ENCODE peak calls at places on chromosome 1, in eight cellular contexts. Q is GM12865, M is bronchial epithelial cell, F is psoas muscle, L is left ventricle myocardium inferior, P is body of pancreas, K is transverse colon, R is lower lobe of right lung. O is an unnamed sample.

GRCh38 chr1:68220420-68220819 is 11.9 kb downstream of the WLS start:
- DNase-seq in M (no peak), L (no peak), F (no peak), P (no peak), R (no peak), K (no peak), Q (no peak), O (no peak)

GRCh38 chr1:114025609-114026401 is 46.5 kb downstream of the OLFML3 start:
- DNase-seq in R (no peak), L (no peak), F (no peak), K (no peak), P (no peak), Q (no peak), M (no peak), O (no peak)

GRCh38 chr1:24949331-24949881 is 19.3 kb upstream of the RUNX3 start:
- DNase-seq in K (no peak), R (no peak), P (no peak), L (no peak), M (peak), Q (peak), F (no peak), O (peak)

GRCh38 chr1:209456878-209457277 is 126.6 kb upstream of the CAMK1G start:
- DNase-seq in Q (no peak), K (no peak), R (no peak), L (no peak), F (no peak), M (peak), P (no peak), O (no peak)

GRCh38 chr1:109777980-109778625 is 14.4 kb upstream of the EPS8L3 start:
- DNase-seq in Q (no peak), R (peak), F (no peak), M (no peak), P (peak), K (peak), L (peak), O (no peak)

GRCh38 chr1:108896160-108897150 is 19.7 kb downstream of the GPSM2 start:
- DNase-seq in R (no peak), F (peak), L (no peak), K (no peak), M (no peak), Q (no peak), P (no peak), O (peak)

GRCh38 chr1:198492872-198493271 is 47.6 kb downstream of the ATP6V1G3 start:
- DNase-seq in K (no peak), Q (no peak), M (peak), R (no peak), L (no peak), P (no peak), F (no peak), O (peak)

GRCh38 chr1:50829010-50829958 is 130.8 kb downstream of the FAF1 start:
- DNase-seq in F (no peak), K (no peak), L (no peak), R (no peak), P (no peak), M (no peak), Q (no peak), O (peak)

GRCh38 chr1:225361176-225361575 is 66.7 kb downstream of the LBR start:
- DNase-seq in R (no peak), L (no peak), Q (no peak), F (no peak), P (no peak), M (no peak), K (no peak), O (no peak)

GRCh38 chr1:201264072-201264471 is 19.2 kb upstream of the PKP1 start:
- DNase-seq in M (no peak), F (no peak), Q (no peak), P (no peak), L (no peak), K (no peak), R (no peak), O (no peak)

DNA sequence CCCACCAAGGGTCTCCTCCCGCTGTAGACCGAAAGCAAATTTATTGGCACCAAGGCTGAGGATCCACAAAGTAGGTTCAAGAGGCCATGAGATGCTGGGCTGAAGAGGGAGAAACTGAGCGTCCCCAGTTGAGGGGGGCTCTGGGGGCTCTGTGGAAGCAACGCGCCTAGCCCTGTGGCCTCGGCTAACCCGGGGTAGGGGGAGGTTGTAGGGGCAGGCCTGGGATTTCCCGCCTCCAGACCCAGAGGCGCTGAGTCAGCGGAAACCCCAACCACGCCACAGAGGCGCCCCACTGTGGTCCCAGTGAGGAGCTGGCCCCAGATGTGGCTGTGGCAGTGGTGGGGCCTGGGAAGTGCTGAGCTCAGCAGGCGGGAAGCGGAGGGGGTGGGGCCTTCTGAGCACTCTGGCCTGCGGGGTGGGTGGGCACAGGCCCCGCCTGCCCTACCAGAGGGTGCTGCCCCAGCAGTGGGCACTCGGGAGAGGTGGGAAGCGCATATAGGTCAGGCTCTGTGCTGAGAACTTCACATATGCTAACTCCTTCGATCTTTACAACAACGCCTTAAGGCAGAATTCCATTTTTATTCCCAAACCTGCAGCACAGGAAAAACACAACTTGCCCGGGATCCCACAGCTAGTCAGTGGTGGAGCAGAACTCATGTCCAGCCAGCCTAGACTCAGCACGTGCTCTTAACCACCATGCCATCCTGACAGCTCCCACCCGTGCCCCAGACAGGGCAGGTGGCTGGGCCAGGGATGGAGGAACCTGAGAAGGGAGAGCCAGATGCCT is 1.5 kb upstream of the COL16A1 start:
- DNase-seq in Q (peak), R (no peak), K (peak), M (peak), F (peak), P (peak), L (peak), O (peak)
- H3K4me3 ChIP-seq in Q (no peak), R (peak), K (no peak), M (peak), F (peak), P (no peak), L (peak), O (peak)

GRCh38 chr1:39828734-39829133 is 40.1 kb upstream of the BMP8B start:
- DNase-seq in L (no peak), R (no peak), M (peak), P (no peak), K (no peak), F (no peak), Q (no peak), O (no peak)
- TF ChIP-seq CTCF in L (no peak), R (no peak), M (no peak), P (no peak), K (no peak), F (no peak), Q (no peak), O (no peak)

DNA sequence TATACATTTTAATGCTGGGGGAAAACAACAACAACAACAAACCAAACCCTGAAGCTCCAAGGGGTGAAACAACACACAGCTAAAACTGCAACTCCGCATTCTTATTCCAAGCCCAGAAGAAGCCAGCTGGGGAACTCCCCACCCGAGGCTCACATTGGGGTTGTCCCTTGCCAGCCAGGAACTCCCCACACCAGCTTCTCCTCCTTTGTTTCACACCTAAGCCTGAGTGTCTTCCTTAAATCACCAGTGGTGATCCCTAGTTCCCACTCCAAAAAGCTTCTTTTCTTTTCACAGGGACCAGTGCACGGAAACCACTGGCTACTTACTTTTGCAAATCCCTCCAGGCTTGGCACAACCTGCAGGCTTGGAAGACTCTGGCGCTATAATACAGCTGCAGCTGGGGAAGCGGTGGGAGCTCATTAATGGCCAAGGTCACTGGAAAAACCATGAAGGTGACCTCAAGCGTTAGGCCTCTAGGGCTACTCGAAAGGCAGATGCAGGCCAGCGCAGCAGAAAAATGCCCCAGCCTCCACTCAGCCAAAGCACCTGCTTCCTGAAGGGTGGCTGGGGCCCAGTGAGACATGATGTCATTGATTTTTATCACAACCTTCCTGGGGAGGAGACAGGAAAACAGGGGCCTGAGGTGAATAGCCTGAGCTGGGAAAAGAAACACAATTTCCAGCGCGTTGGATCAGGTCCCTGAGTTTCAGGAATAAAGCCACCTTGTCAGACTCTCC is 40.1 kb downstream of the TLR5 start:
- DNase-seq in L (peak), F (no peak), P (peak), M (no peak), R (no peak), K (no peak), Q (no peak), O (no peak)
- H3K4me3 ChIP-seq in L (no peak), F (no peak), P (no peak), M (no peak), R (no peak), K (no peak), Q (no peak), O (no peak)

GRCh38 chr1:213070399-213070798 is 19.4 kb downstream of the RPS6KC1 start:
- DNase-seq in Q (peak), F (no peak), P (peak), R (no peak), K (no peak), L (no peak), M (peak), O (peak)
- TF ChIP-seq CTCF in Q (peak), F (no peak), P (no peak), R (no peak), K (no peak), L (no peak), M (no peak), O (peak)

DNA sequence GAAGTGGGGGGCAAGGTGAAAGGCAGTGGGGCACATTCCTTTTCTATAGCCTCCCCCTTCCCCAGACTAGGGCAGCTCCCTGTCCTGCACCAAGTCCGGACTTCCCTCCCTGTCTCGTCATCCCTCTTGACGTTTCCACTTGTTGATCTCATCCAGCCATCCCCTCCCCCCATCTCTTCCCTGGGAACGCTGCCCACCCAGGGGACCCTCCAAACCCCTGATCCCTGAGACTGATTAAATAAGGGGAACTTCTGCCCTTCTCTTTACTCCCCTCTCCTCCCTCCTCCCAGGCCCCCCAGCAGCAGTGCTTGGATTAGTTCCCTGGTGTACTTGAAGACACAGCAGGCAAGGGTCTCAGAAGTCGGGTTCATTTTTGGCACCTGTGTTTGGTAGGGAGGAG is 10.9 kb downstream of the VANGL2 start:
- DNase-seq in F (no peak), L (no peak), R (no peak), K (no peak), Q (no peak), P (no peak), M (no peak), O (no peak)
- H3K4me3 ChIP-seq in F (no peak), L (no peak), R (no peak), K (no peak), Q (no peak), P (no peak), M (no peak), O (no peak)

DNA sequence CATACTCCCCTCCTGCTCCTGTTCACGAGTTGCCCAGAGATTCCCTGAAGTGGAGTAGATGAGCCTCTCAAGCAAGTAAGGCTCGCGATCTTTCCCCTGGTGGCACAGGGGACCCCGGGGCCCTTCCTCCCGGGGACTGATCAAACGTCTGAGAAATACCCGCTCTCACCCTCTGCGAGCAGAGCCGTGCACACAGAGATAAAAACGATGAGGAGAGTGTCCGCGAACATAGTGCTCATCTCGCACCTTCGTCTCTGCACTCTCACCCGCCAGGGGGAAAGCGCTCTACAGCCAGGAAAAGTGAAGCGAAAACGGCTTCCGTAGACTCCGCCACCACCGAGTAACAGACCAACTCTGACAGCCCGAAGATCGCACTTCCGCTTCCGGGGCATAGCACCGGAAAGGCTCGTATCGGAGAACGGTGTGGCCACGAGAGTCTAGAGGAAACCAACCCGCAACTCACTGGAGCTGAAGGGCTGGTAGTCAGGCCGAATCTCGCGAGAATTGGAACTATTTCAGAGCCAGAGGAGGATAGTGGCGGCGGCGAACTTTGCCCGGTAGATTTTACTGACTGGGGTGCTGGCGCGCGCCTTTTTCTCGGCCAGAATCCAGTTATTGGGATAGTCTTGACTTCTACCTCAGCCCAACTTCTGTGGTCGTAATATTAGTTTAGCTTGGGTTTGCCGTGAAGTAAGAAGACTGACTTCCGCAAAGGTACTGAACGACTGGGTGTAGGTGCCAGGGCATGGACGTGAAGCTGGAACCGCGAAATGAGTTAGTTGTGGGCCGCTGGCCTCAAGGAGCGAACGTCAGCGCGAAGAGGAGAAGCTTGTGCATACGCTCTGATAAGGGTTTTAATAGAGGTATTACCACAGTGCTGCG is at the start of gene TMCO1:
- DNase-seq in R (peak), P (peak), F (peak), K (peak), L (peak), Q (peak), M (peak), O (peak)
- TF ChIP-seq CTCF in R (no peak), P (peak), F (peak), K (peak), L (peak), Q (peak), M (peak), O (peak)

GRCh38 chr1:238950786-238951185 is 435.6 kb upstream of the CHRM3 start:
- DNase-seq in M (no peak), Q (no peak), L (no peak), P (no peak), K (no peak), F (no peak), R (no peak), O (peak)
- H3K4me3 ChIP-seq in M (no peak), Q (no peak), L (no peak), P (no peak), K (no peak), F (no peak), R (no peak), O (no peak)

GRCh38 chr1:76035053-76035452 is 39.5 kb upstream of the ST6GALNAC3 start:
- DNase-seq in R (no peak), Q (no peak), M (no peak), K (no peak), P (no peak), F (no peak), L (no peak), O (no peak)
- TF ChIP-seq CTCF in R (peak), Q (peak), M (no peak), K (peak), P (no peak), F (no peak), L (peak), O (no peak)

GRCh38 chr1:212666116-212666775 is 33.4 kb downstream of the BATF3 start:
- DNase-seq in M (no peak), P (no peak), K (no peak), F (no peak), Q (no peak), L (no peak), R (no peak), O (no peak)
- H3K4me3 ChIP-seq in M (no peak), P (no peak), K (no peak), F (no peak), Q (no peak), L (peak), R (no peak), O (no peak)